ENCODE peak calls at places on chromosomes 6 and 20, in five cellular contexts. Z is IMR-90, R is SK-N-SH, M is A549, I is GM12878. U is an unnamed sample.

GRCh38 chr6:3838992-3839867 is 9.9 kb upstream of the FAM50B start:
- DNase-seq in Z (peak), R (no peak), M (no peak), I (no peak), U (no peak)

GRCh38 chr6:42418739-42419138 is 33.0 kb downstream of the TRERF1 start:
- DNase-seq in Z (no peak), R (no peak), M (no peak), I (no peak), U (no peak)

GRCh38 chr6:56440551-56440981 is 193.2 kb upstream of the COL21A1 start:
- DNase-seq in Z (no peak), R (no peak), M (no peak), I (no peak), U (no peak)

GRCh38 chr6:19734061-19734460 is 103.1 kb upstream of the ID4 start:
- DNase-seq in Z (no peak), R (no peak), M (no peak), I (no peak), U (no peak)

GRCh38 chr20:19780261-19780660 is 22.2 kb downstream of the RIN2 start:
- DNase-seq in Z (no peak), R (no peak), M (no peak), I (no peak), U (no peak)

GRCh38 chr20:50504231-50504823 is 5.9 kb upstream of the PTPN1 start:
- DNase-seq in Z (no peak), R (no peak), M (no peak), I (no peak), U (peak)

GRCh38 chr6:73497915-73498314 is 22.9 kb downstream of the EEF1A1 start:
- DNase-seq in Z (no peak), R (no peak), M (no peak), I (no peak), U (no peak)

GRCh38 chr6:43171284-43172126 is 436 bp downstream of the SRF start:
- DNase-seq in Z (no peak), R (peak), M (peak), I (no peak), U (peak)

GRCh38 chr20:32439132-32439829 is 81.2 kb downstream of the ASXL1 start:
- DNase-seq in Z (peak), R (no peak), M (no peak), I (no peak), U (no peak)

GRCh38 chr6:28224131-28225055 is 682 bp upstream of the ZSCAN9 start:
- DNase-seq in Z (no peak), R (peak), M (no peak), I (no peak), U (no peak)

GRCh38 chr20:18645851-18646250 is 58.0 kb downstream of the DTD1 start:
- DNase-seq in Z (peak), R (no peak), M (no peak), I (no peak), U (no peak)

GRCh38 chr6:145139451-145139850 is 595.9 kb downstream of the EPM2A start:
- DNase-seq in Z (peak), R (peak), M (no peak), I (no peak), U (no peak)

GRCh38 chr6:1946583-1946982 is 298.8 kb downstream of the GMDS start:
- DNase-seq in Z (no peak), R (no peak), M (no peak), I (no peak), U (no peak)

GRCh38 chr6:14547284-14548001 is 429.9 kb downstream of the CD83 start:
- DNase-seq in Z (no peak), R (no peak), M (no peak), I (no peak), U (no peak)

GRCh38 chr20:19382371-19382770 is 169.9 kb downstream of the SLC24A3 start:
- DNase-seq in Z (no peak), R (no peak), M (no peak), I (no peak), U (no peak)

GRCh38 chr6:113010590-113010989 is 663.5 kb downstream of the RFPL4B start:
- DNase-seq in Z (no peak), R (no peak), M (no peak), I (no peak), U (no peak)

GRCh38 chr6:106757267-106757666 is 127.9 kb downstream of the QRSL1 start:
- DNase-seq in Z (no peak), R (no peak), M (no peak), I (no peak), U (no peak)

GRCh38 chr6:101401792-101402617 is 8.5 kb downstream of the GRIK2 start:
- DNase-seq in Z (peak), R (peak), M (no peak), I (no peak), U (no peak)

GRCh38 chr20:16530201-16530681 is 43.0 kb downstream of the KIF16B start:
- DNase-seq in Z (peak), R (no peak), M (peak), I (no peak), U (no peak)

GRCh38 chr6:125363360-125364121 is 61.8 kb upstream of the HDDC2 start:
- DNase-seq in Z (peak), R (peak), M (no peak), I (no peak), U (peak)

GRCh38 chr6:61842005-61842404 is 444.0 kb downstream of the KHDRBS2 start:
- DNase-seq in Z (no peak), R (no peak), M (no peak), I (no peak), U (no peak)

GRCh38 chr6:152050451-152051195 is 243.1 kb downstream of the ESR1 start:
- DNase-seq in Z (no peak), R (no peak), M (no peak), I (no peak), U (no peak)

GRCh38 chr6:51552400-51552799 is 535.0 kb downstream of the PKHD1 start:
- DNase-seq in Z (no peak), R (no peak), M (no peak), I (no peak), U (no peak)

GRCh38 chr6:78505178-78505577 is 362.2 kb upstream of the IRAK1BP1 start:
- DNase-seq in Z (no peak), R (no peak), M (no peak), I (no peak), U (no peak)

GRCh38 chr6:44036699-44037101 is 90.6 kb downstream of the MRPL14 start:
- DNase-seq in Z (no peak), R (no peak), M (no peak), I (no peak), U (no peak)

GRCh38 chr6:45445749-45446454 is 68.2 kb upstream of the SUPT3H start:
- DNase-seq in Z (peak), R (peak), M (peak), I (no peak), U (peak)

GRCh38 chr20:62678553-62678952 is 30.1 kb upstream of the NTSR1 start:
- DNase-seq in Z (no peak), R (no peak), M (no peak), I (no peak), U (no peak)

GRCh38 chr6:130366011-130366963 is at the start of gene TMEM200A:
- DNase-seq in Z (peak), R (peak), M (peak), I (no peak), U (no peak)

GRCh38 chr20:62427172-62428007 is at the start of gene RBBP8NL:
- DNase-seq in Z (no peak), R (no peak), M (no peak), I (no peak), U (no peak)

GRCh38 chr20:52569201-52569600 is 377.6 kb upstream of the ZFP64 start:
- DNase-seq in Z (no peak), R (no peak), M (no peak), I (no peak), U (no peak)

GRCh38 chr20:38260025-38260377 is 534 bp downstream of the KIAA1755 start:
- DNase-seq in Z (no peak), R (peak), M (no peak), I (no peak), U (no peak)
- H3K4me3 ChIP-seq in Z (peak), R (peak), M (no peak), I (no peak), U (no peak)

GRCh38 chr6:108968746-108969316 is 120.6 kb downstream of the ARMC2 start:
- DNase-seq in Z (no peak), R (no peak), M (no peak), I (no peak), U (no peak)
- TF ChIP-seq RCOR1 in Z (no peak), R (no peak), M (no peak), I (no peak), U (no peak)

DNA sequence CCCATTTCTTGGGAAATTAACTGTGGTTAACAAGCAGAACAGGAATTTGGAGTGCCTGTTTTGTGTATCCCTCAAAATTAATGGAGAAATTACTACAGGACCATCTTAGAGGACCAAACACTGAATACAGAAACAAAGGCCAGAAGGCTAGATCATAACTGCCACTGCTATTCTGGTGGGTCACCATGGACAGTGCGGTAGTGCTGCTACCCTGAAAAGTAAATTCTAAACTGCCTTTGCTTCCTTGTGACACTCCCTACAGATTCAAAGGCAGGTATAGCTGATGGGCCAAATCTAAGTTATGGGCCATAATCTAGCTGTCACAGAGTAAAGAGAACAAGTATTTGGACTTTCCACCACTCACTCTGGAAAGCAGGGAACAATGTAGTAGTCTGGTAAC is 575.8 kb upstream of the ADGRB3 start:
- DNase-seq in Z (no peak), R (no peak), M (no peak), I (no peak), U (no peak)
- H3K4me3 ChIP-seq in Z (no peak), R (no peak), M (no peak), I (no peak), U (no peak)

GRCh38 chr20:60172306-60172984 is 214.2 kb downstream of the CDH26 start:
- DNase-seq in Z (no peak), R (no peak), M (no peak), I (no peak), U (no peak)
- TF ChIP-seq RCOR1 in Z (no peak), R (no peak), M (no peak), I (no peak), U (no peak)

U was measured in K562.